ENCODE peak calls at places on chromosomes 2 and 18, in ten cellular contexts. One of them, this sample, is unnamed.

GRCh38 chr2:239735131-239735828 is 289.9 kb downstream of the NDUFA10 start:
- DNase-seq in fibroblast of the aortic adventitia: no peak
- DNase-seq in germinal center: no peak
- DNase-seq in fibroblast of the conjunctiva: no peak
- DNase-seq in ELR: no peak
- DNase-seq in stimulated activated CD4-positive, alpha-beta T cell treated with anti-CD3 and anti-CD28 coated beads, Interleukin-2, amount 100 ng/mL, for 48 hours: no peak
- DNase-seq in substantia nigra: peak; percentile 62
- DNase-seq in epithelial cell of proximal tubule: no peak
- DNase-seq in HFFc6: no peak
- DNase-seq in COR-L47: no peak
- DNase-seq in this sample: no peak

GRCh38 chr2:217466799-217467198 is 536.0 kb downstream of the TNS1 start:
- DNase-seq in fibroblast of the aortic adventitia: no peak
- DNase-seq in germinal center: no peak
- DNase-seq in fibroblast of the conjunctiva: no peak
- DNase-seq in ELR: no peak
- DNase-seq in stimulated activated CD4-positive, alpha-beta T cell treated with anti-CD3 and anti-CD28 coated beads, Interleukin-2, amount 100 ng/mL, for 48 hours: no peak
- DNase-seq in substantia nigra: no peak
- DNase-seq in epithelial cell of proximal tubule: peak; percentile 18
- DNase-seq in HFFc6: no peak
- DNase-seq in COR-L47: no peak
- DNase-seq in this sample: no peak

GRCh38 chr2:14826518-14826917 is 194.0 kb downstream of the LRATD1 start:
- DNase-seq in fibroblast of the aortic adventitia: no peak
- DNase-seq in germinal center: no peak
- DNase-seq in fibroblast of the conjunctiva: no peak
- DNase-seq in ELR: peak; percentile 39
- DNase-seq in stimulated activated CD4-positive, alpha-beta T cell treated with anti-CD3 and anti-CD28 coated beads, Interleukin-2, amount 100 ng/mL, for 48 hours: no peak
- DNase-seq in substantia nigra: no peak
- DNase-seq in epithelial cell of proximal tubule: no peak
- DNase-seq in HFFc6: no peak
- DNase-seq in COR-L47: no peak
- DNase-seq in this sample: no peak

GRCh38 chr18:5197032-5197434 is at the start of gene AKAIN1:
- DNase-seq in fibroblast of the aortic adventitia: peak; percentile 18
- DNase-seq in germinal center: peak; percentile 29
- DNase-seq in fibroblast of the conjunctiva: peak; percentile 1
- DNase-seq in ELR: no peak
- DNase-seq in stimulated activated CD4-positive, alpha-beta T cell treated with anti-CD3 and anti-CD28 coated beads, Interleukin-2, amount 100 ng/mL, for 48 hours: peak; percentile 18
- DNase-seq in substantia nigra: peak; percentile 13
- DNase-seq in epithelial cell of proximal tubule: no peak
- DNase-seq in HFFc6: no peak
- DNase-seq in COR-L47: peak; percentile 10
- DNase-seq in this sample: no peak

GRCh38 chr2:29201979-29202378 is 86.8 kb downstream of the CLIP4 start:
- DNase-seq in fibroblast of the aortic adventitia: no peak
- DNase-seq in germinal center: no peak
- DNase-seq in fibroblast of the conjunctiva: no peak
- DNase-seq in ELR: no peak
- DNase-seq in stimulated activated CD4-positive, alpha-beta T cell treated with anti-CD3 and anti-CD28 coated beads, Interleukin-2, amount 100 ng/mL, for 48 hours: no peak
- DNase-seq in substantia nigra: no peak
- DNase-seq in epithelial cell of proximal tubule: no peak
- DNase-seq in HFFc6: no peak
- DNase-seq in COR-L47: no peak
- DNase-seq in this sample: no peak

GRCh38 chr2:80621661-80622060 is 317.1 kb upstream of the LRRTM1 start:
- DNase-seq in fibroblast of the aortic adventitia: no peak
- DNase-seq in germinal center: no peak
- DNase-seq in fibroblast of the conjunctiva: no peak
- DNase-seq in ELR: no peak
- DNase-seq in stimulated activated CD4-positive, alpha-beta T cell treated with anti-CD3 and anti-CD28 coated beads, Interleukin-2, amount 100 ng/mL, for 48 hours: no peak
- DNase-seq in substantia nigra: no peak
- DNase-seq in epithelial cell of proximal tubule: no peak
- DNase-seq in HFFc6: no peak
- DNase-seq in COR-L47: no peak
- DNase-seq in this sample: no peak

GRCh38 chr2:109031481-109032228 is 42.6 kb upstream of the EDAR start:
- DNase-seq in fibroblast of the aortic adventitia: peak; percentile 20
- DNase-seq in germinal center: peak; percentile 32
- DNase-seq in fibroblast of the conjunctiva: no peak
- DNase-seq in ELR: peak; percentile 21
- DNase-seq in stimulated activated CD4-positive, alpha-beta T cell treated with anti-CD3 and anti-CD28 coated beads, Interleukin-2, amount 100 ng/mL, for 48 hours: peak; percentile 40
- DNase-seq in substantia nigra: no peak
- DNase-seq in epithelial cell of proximal tubule: no peak
- DNase-seq in HFFc6: no peak
- DNase-seq in COR-L47: peak; percentile 50
- DNase-seq in this sample: no peak

GRCh38 chr18:78915446-78916008 is 64.1 kb upstream of the SALL3 start:
- DNase-seq in fibroblast of the aortic adventitia: no peak
- DNase-seq in germinal center: no peak
- DNase-seq in fibroblast of the conjunctiva: no peak
- DNase-seq in ELR: no peak
- DNase-seq in stimulated activated CD4-positive, alpha-beta T cell treated with anti-CD3 and anti-CD28 coated beads, Interleukin-2, amount 100 ng/mL, for 48 hours: no peak
- DNase-seq in substantia nigra: no peak
- DNase-seq in epithelial cell of proximal tubule: no peak
- DNase-seq in HFFc6: no peak
- DNase-seq in COR-L47: no peak
- DNase-seq in this sample: no peak

GRCh38 chr2:156476516-156477206 is 40.5 kb downstream of the GPD2 start:
- DNase-seq in fibroblast of the aortic adventitia: peak; percentile 82
- DNase-seq in germinal center: no peak
- DNase-seq in fibroblast of the conjunctiva: no peak
- DNase-seq in ELR: peak; percentile 72
- DNase-seq in stimulated activated CD4-positive, alpha-beta T cell treated with anti-CD3 and anti-CD28 coated beads, Interleukin-2, amount 100 ng/mL, for 48 hours: no peak
- DNase-seq in substantia nigra: no peak
- DNase-seq in epithelial cell of proximal tubule: no peak
- DNase-seq in HFFc6: peak; percentile 66
- DNase-seq in COR-L47: no peak
- DNase-seq in this sample: peak; percentile 39

GRCh38 chr2:88690591-88691338 is 708 bp upstream of the RPIA start:
- DNase-seq in fibroblast of the aortic adventitia: no peak
- DNase-seq in germinal center: peak; percentile 41
- DNase-seq in fibroblast of the conjunctiva: no peak
- DNase-seq in ELR: peak; percentile 47
- DNase-seq in stimulated activated CD4-positive, alpha-beta T cell treated with anti-CD3 and anti-CD28 coated beads, Interleukin-2, amount 100 ng/mL, for 48 hours: peak; percentile 45
- DNase-seq in substantia nigra: no peak
- DNase-seq in epithelial cell of proximal tubule: no peak
- DNase-seq in HFFc6: no peak
- DNase-seq in COR-L47: no peak
- DNase-seq in this sample: no peak

GRCh38 chr2:54042908-54043620 is 72.3 kb upstream of the PSME4 start:
- DNase-seq in fibroblast of the aortic adventitia: no peak
- DNase-seq in germinal center: no peak
- DNase-seq in fibroblast of the conjunctiva: no peak
- DNase-seq in ELR: no peak
- DNase-seq in stimulated activated CD4-positive, alpha-beta T cell treated with anti-CD3 and anti-CD28 coated beads, Interleukin-2, amount 100 ng/mL, for 48 hours: no peak
- DNase-seq in substantia nigra: peak; percentile 23
- DNase-seq in epithelial cell of proximal tubule: no peak
- DNase-seq in HFFc6: no peak
- DNase-seq in COR-L47: no peak
- DNase-seq in this sample: no peak

GRCh38 chr2:128594953-128595677 is 276.4 kb upstream of the HS6ST1 start:
- DNase-seq in fibroblast of the aortic adventitia: no peak
- DNase-seq in germinal center: no peak
- DNase-seq in fibroblast of the conjunctiva: no peak
- DNase-seq in ELR: no peak
- DNase-seq in stimulated activated CD4-positive, alpha-beta T cell treated with anti-CD3 and anti-CD28 coated beads, Interleukin-2, amount 100 ng/mL, for 48 hours: no peak
- DNase-seq in substantia nigra: no peak
- DNase-seq in epithelial cell of proximal tubule: no peak
- DNase-seq in HFFc6: no peak
- DNase-seq in COR-L47: peak; percentile 87
- DNase-seq in this sample: no peak

GRCh38 chr2:232477751-232478510 is 9.7 kb downstream of the ECEL1 start:
- DNase-seq in fibroblast of the aortic adventitia: no peak
- DNase-seq in germinal center: no peak
- DNase-seq in fibroblast of the conjunctiva: no peak
- DNase-seq in ELR: no peak
- DNase-seq in stimulated activated CD4-positive, alpha-beta T cell treated with anti-CD3 and anti-CD28 coated beads, Interleukin-2, amount 100 ng/mL, for 48 hours: no peak
- DNase-seq in substantia nigra: no peak
- DNase-seq in epithelial cell of proximal tubule: no peak
- DNase-seq in HFFc6: no peak
- DNase-seq in COR-L47: no peak
- DNase-seq in this sample: no peak

GRCh38 chr18:63356272-63356896 is 10.6 kb downstream of the KDSR start:
- DNase-seq in fibroblast of the aortic adventitia: no peak
- DNase-seq in germinal center: no peak
- DNase-seq in fibroblast of the conjunctiva: no peak
- DNase-seq in ELR: no peak
- DNase-seq in stimulated activated CD4-positive, alpha-beta T cell treated with anti-CD3 and anti-CD28 coated beads, Interleukin-2, amount 100 ng/mL, for 48 hours: no peak
- DNase-seq in substantia nigra: no peak
- DNase-seq in epithelial cell of proximal tubule: no peak
- DNase-seq in HFFc6: no peak
- DNase-seq in COR-L47: no peak
- DNase-seq in this sample: no peak

GRCh38 chr18:36899289-36899688 is 70.4 kb downstream of the KIAA1328 start:
- DNase-seq in fibroblast of the aortic adventitia: peak; percentile 2
- DNase-seq in germinal center: peak; percentile 17
- DNase-seq in fibroblast of the conjunctiva: no peak
- DNase-seq in ELR: peak; percentile 55
- DNase-seq in stimulated activated CD4-positive, alpha-beta T cell treated with anti-CD3 and anti-CD28 coated beads, Interleukin-2, amount 100 ng/mL, for 48 hours: no peak
- DNase-seq in substantia nigra: no peak
- DNase-seq in epithelial cell of proximal tubule: no peak
- DNase-seq in HFFc6: peak; percentile 39
- DNase-seq in COR-L47: peak; percentile 5
- DNase-seq in this sample: no peak

GRCh38 chr2:141534671-141535359 is 596.0 kb downstream of the LRP1B start:
- DNase-seq in fibroblast of the aortic adventitia: no peak
- DNase-seq in germinal center: no peak
- DNase-seq in fibroblast of the conjunctiva: no peak
- DNase-seq in ELR: no peak
- DNase-seq in stimulated activated CD4-positive, alpha-beta T cell treated with anti-CD3 and anti-CD28 coated beads, Interleukin-2, amount 100 ng/mL, for 48 hours: no peak
- DNase-seq in substantia nigra: peak; percentile 49
- DNase-seq in epithelial cell of proximal tubule: no peak
- DNase-seq in HFFc6: no peak
- DNase-seq in COR-L47: no peak
- DNase-seq in this sample: no peak

GRCh38 chr2:241141214-241141770 is 8.0 kb downstream of the PASK start:
- DNase-seq in fibroblast of the aortic adventitia: no peak
- DNase-seq in germinal center: no peak
- DNase-seq in fibroblast of the conjunctiva: no peak
- DNase-seq in ELR: no peak
- DNase-seq in stimulated activated CD4-positive, alpha-beta T cell treated with anti-CD3 and anti-CD28 coated beads, Interleukin-2, amount 100 ng/mL, for 48 hours: no peak
- DNase-seq in substantia nigra: no peak
- DNase-seq in epithelial cell of proximal tubule: no peak
- DNase-seq in HFFc6: no peak
- DNase-seq in COR-L47: no peak
- DNase-seq in this sample: no peak

GRCh38 chr18:49944681-49945080 is 131.3 kb upstream of the ACAA2 start:
- DNase-seq in fibroblast of the aortic adventitia: peak; percentile 11
- DNase-seq in germinal center: no peak
- DNase-seq in fibroblast of the conjunctiva: peak; percentile 12
- DNase-seq in ELR: no peak
- DNase-seq in stimulated activated CD4-positive, alpha-beta T cell treated with anti-CD3 and anti-CD28 coated beads, Interleukin-2, amount 100 ng/mL, for 48 hours: no peak
- DNase-seq in substantia nigra: no peak
- DNase-seq in epithelial cell of proximal tubule: no peak
- DNase-seq in HFFc6: no peak
- DNase-seq in COR-L47: no peak
- DNase-seq in this sample: no peak

This sample was measured in AG04450.